ENCODE peak calls at places on chromosomes 1 and 21, in four cellular contexts. T, E, P and O are unnamed samples.

GRCh38 chr1:181208076-181208475 is 119.6 kb downstream of the IER5 start:
- DNase-seq in T (no peak), P (no peak), E (no peak), O (no peak)

GRCh38 chr1:243713470-243714186 is 136.4 kb downstream of the AKT3 start:
- DNase-seq in P (peak), T (no peak), E (no peak), O (no peak)

GRCh38 chr1:202319381-202320080 is 22.2 kb downstream of the UBE2T start:
- DNase-seq in T (no peak), E (no peak), P (no peak), O (no peak)

GRCh38 chr1:1079408-1080121 is 5.5 kb upstream of the RNF223 start:
- DNase-seq in P (peak), E (no peak), T (peak), O (no peak)

GRCh38 chr1:159207774-159208459 is 3.2 kb downstream of the ACKR1 start:
- DNase-seq in E (no peak), T (no peak), P (no peak), O (no peak)

GRCh38 chr1:22264464-22265330 is 121.8 kb upstream of the WNT4 start:
- DNase-seq in P (no peak), T (no peak), E (no peak), O (peak)

GRCh38 chr21:46154155-46154954 is 1.0 kb downstream of the FTCD start:
- DNase-seq in E (no peak), T (no peak), P (no peak), O (peak)

GRCh38 chr1:43068911-43069310 is 103.2 kb downstream of the EBNA1BP2 start:
- DNase-seq in T (no peak), P (no peak), E (no peak), O (no peak)

GRCh38 chr1:153536618-153537375 is 1.0 kb upstream of the S100A6 start:
- DNase-seq in P (no peak), T (peak), E (no peak), O (no peak)

DNA sequence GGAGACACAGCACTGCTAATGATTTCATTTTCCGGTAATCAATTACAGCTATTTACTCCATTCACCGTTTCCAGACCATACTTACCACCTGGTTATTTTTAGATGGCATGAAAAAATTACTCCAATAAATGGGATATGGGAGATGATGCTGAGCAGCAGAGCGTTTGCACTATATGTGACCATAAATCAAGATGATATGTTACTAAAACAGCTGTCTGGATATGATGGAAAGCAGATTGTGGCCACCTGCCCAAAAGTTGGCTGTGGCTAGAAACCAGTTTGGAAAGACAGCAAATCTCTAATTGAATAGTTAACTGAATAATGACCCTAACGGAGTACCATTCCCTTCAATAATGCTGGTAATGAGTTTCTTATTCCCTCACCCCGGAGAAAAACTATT is 22.5 kb upstream of the KCTD3 start:
- DNase-seq in E (no peak), T (no peak), P (no peak), O (no peak)
- TF ChIP-seq NRF1 in E (no peak), T (no peak), P (no peak), O (no peak)

GRCh38 chr21:34196996-34197395 is 123.6 kb downstream of the MRPS6 start:
- DNase-seq in P (no peak), T (no peak), E (no peak), O (no peak)

GRCh38 chr21:34198232-34199120 is 125.1 kb downstream of the MRPS6 start:
- DNase-seq in T (no peak), P (no peak), E (peak), O (no peak)

GRCh38 chr21:34192646-34193285 is 119.4 kb downstream of the MRPS6 start:
- DNase-seq in E (peak), P (no peak), T (no peak), O (no peak)

GRCh38 chr21:34197561-34197960 is 124.2 kb downstream of the MRPS6 start:
- DNase-seq in P (no peak), E (no peak), T (no peak), O (no peak)

GRCh38 chr21:34195365-34195764 is 122.0 kb downstream of the MRPS6 start:
- DNase-seq in P (no peak), T (no peak), E (no peak), O (no peak)
- TF ChIP-seq NRF1 in P (no peak), T (no peak), E (no peak), O (no peak)

GRCh38 chr1:33810571-33810970 is 53.3 kb upstream of the HMGB4 start:
- DNase-seq in P (no peak), E (no peak), T (no peak), O (no peak)

GRCh38 chr1:33802268-33802667 is 61.6 kb upstream of the HMGB4 start:
- DNase-seq in P (no peak), T (no peak), E (no peak), O (no peak)

DNA sequence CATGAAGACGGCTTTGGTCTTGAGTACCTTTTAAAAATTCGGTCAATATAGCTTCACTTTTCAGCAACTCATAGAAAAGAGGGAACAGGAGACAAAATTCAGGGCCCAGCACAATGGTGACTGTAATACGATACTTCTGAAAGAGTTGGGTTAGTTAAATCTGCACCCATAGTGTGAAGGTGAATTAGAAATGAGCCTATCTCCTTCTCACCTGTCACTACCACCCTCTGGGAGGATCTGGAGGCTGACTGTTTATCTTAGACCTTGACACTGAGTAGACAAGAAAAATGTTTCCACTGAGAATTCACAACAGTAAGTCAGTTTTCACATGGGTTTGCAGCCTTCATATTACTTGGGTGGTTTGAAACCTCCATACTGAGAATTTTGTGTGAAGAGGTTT is 57.9 kb upstream of the HMGB4 start:
- DNase-seq in E (no peak), P (no peak), T (no peak), O (no peak)
- TF ChIP-seq NRF1 in E (no peak), P (no peak), T (no peak), O (no peak)

GRCh38 chr1:56068210-56068609 is 511.2 kb downstream of the PLPP3 start:
- DNase-seq in P (no peak), T (no peak), E (no peak), O (no peak)

GRCh38 chr1:56062625-56063024 is 516.7 kb downstream of the PLPP3 start:
- DNase-seq in P (no peak), E (no peak), T (no peak), O (no peak)

GRCh38 chr1:56063461-56063860 is 515.9 kb downstream of the PLPP3 start:
- DNase-seq in T (no peak), P (no peak), E (no peak), O (no peak)

GRCh38 chr1:56064705-56065104 is 514.7 kb downstream of the PLPP3 start:
- DNase-seq in P (no peak), T (no peak), E (no peak), O (no peak)

GRCh38 chr1:56065729-56066128 is 513.6 kb downstream of the PLPP3 start:
- DNase-seq in E (no peak), T (no peak), P (no peak), O (no peak)
- TF ChIP-seq NRF1 in E (no peak), T (no peak), P (no peak), O (no peak)

GRCh38 chr1:41280189-41281032 is 38.3 kb upstream of the SCMH1 start:
- DNase-seq in E (no peak), T (no peak), P (no peak), O (no peak)
- TF ChIP-seq NRF1 in E (no peak), T (no peak), P (no peak), O (no peak)

GRCh38 chr1:185734929-185735666 is 907 bp downstream of the HMCN1 start:
- DNase-seq in T (no peak), P (no peak), E (no peak), O (no peak)

GRCh38 chr1:185735667-185736105 is 1.5 kb downstream of the HMCN1 start:
- DNase-seq in E (no peak), P (no peak), T (no peak), O (no peak)

GRCh38 chr1:185731446-185731845 is 2.7 kb upstream of the HMCN1 start:
- DNase-seq in T (no peak), E (no peak), P (no peak), O (no peak)

GRCh38 chr1:185732941-185733340 is 1.2 kb upstream of the HMCN1 start:
- DNase-seq in E (no peak), P (no peak), T (no peak), O (no peak)

DNA sequence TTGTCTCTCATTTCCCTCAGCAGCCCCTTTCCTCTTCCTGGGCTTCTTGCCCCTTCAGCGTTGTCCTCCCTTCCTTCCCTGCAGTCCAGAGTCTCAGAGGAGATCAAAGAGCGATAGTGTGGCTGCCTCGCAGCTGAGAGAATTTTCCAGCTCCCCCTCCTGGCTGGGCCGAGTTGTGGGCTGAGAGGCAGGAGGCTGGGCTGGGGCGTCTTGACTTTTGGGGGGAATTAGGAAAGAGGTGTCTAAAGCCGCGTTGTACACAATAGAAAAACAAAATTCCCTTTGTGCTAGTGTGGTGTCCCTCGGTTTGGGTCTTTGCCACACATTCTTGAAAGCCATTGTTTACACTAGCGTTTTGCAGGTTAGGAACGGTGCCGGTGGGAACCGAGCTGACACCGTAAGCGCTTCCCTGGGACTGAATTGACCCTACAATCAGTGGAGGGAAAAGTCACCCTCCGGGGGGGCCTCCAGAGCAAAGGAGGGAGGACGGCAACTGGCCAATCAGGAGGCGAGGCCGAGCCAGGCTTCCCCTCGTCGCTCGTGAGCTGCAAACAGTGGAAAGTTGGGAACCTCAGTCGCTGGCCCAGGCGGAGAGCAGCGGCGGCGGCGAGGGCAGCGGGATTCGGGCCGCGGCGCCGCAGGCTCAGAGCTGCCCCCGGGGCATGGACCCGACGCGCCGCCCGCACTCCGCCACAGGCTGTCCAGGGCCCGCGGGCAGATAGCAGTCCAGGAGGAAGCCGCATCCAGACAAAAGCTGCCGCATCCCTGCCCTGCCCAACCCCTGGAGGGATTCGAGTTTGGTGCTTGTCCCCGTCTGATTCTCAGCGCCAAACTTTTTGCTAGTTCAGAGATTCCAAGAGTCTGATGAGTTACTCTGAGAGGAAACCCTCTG is at the start of gene HMCN1:
- DNase-seq in E (no peak), T (peak), P (peak), O (peak)
- TF ChIP-seq NRF1 in E (no peak), T (no peak), P (no peak), O (no peak)